ENCODE peak calls at places on chromosomes 5 and 9, in ten cellular contexts. One of them, this sample, is unnamed.

GRCh38 chr9:130129425-130130061 is 42.7 kb upstream of the NCS1 start:
- DNase-seq in tibial artery: no peak
- DNase-seq in coronary artery: no peak
- DNase-seq in body of pancreas: no peak
- DNase-seq in CD8-positive, alpha-beta T cell: no peak
- DNase-seq in fibroblast of mammary gland: no peak
- DNase-seq in neural progenitor cell: no peak
- DNase-seq in stomach: no peak
- DNase-seq in epithelial cell of esophagus: no peak
- DNase-seq in GM12878: no peak
- DNase-seq in this sample: no peak

GRCh38 chr9:87664153-87665060 is 61.5 kb upstream of the CTSL start:
- DNase-seq in tibial artery: no peak
- DNase-seq in coronary artery: no peak
- DNase-seq in body of pancreas: no peak
- DNase-seq in CD8-positive, alpha-beta T cell: no peak
- DNase-seq in fibroblast of mammary gland: no peak
- DNase-seq in neural progenitor cell: no peak
- DNase-seq in stomach: no peak
- DNase-seq in epithelial cell of esophagus: no peak
- DNase-seq in GM12878: no peak
- DNase-seq in this sample: no peak

GRCh38 chr5:150411245-150411979 is 1.3 kb downstream of the CD74 start:
- DNase-seq in tibial artery: no peak
- DNase-seq in coronary artery: no peak
- DNase-seq in body of pancreas: no peak
- DNase-seq in CD8-positive, alpha-beta T cell: peak
- DNase-seq in fibroblast of mammary gland: no peak
- DNase-seq in neural progenitor cell: peak
- DNase-seq in stomach: peak
- DNase-seq in epithelial cell of esophagus: peak
- DNase-seq in GM12878: no peak
- DNase-seq in this sample: no peak

GRCh38 chr9:111153973-111154590 is 115.8 kb upstream of the LPAR1 start:
- DNase-seq in tibial artery: no peak
- DNase-seq in coronary artery: no peak
- DNase-seq in body of pancreas: no peak
- DNase-seq in CD8-positive, alpha-beta T cell: no peak
- DNase-seq in fibroblast of mammary gland: peak
- DNase-seq in neural progenitor cell: no peak
- DNase-seq in stomach: no peak
- DNase-seq in epithelial cell of esophagus: no peak
- DNase-seq in GM12878: no peak
- DNase-seq in this sample: no peak

GRCh38 chr9:129554649-129555048 is 66.3 kb downstream of the C9orf50 start:
- DNase-seq in tibial artery: no peak
- DNase-seq in coronary artery: no peak
- DNase-seq in body of pancreas: no peak
- DNase-seq in CD8-positive, alpha-beta T cell: no peak
- DNase-seq in fibroblast of mammary gland: no peak
- DNase-seq in neural progenitor cell: peak
- DNase-seq in stomach: no peak
- DNase-seq in epithelial cell of esophagus: no peak
- DNase-seq in GM12878: no peak
- DNase-seq in this sample: no peak

GRCh38 chr5:169777112-169777511 is 140.0 kb downstream of the DOCK2 start:
- DNase-seq in tibial artery: no peak
- DNase-seq in coronary artery: no peak
- DNase-seq in body of pancreas: no peak
- DNase-seq in CD8-positive, alpha-beta T cell: no peak
- DNase-seq in fibroblast of mammary gland: no peak
- DNase-seq in neural progenitor cell: peak
- DNase-seq in stomach: no peak
- DNase-seq in epithelial cell of esophagus: no peak
- DNase-seq in GM12878: no peak
- DNase-seq in this sample: no peak

GRCh38 chr5:112691758-112692157 is 45.9 kb upstream of the APC start:
- DNase-seq in tibial artery: no peak
- DNase-seq in coronary artery: no peak
- DNase-seq in body of pancreas: peak
- DNase-seq in CD8-positive, alpha-beta T cell: no peak
- DNase-seq in fibroblast of mammary gland: peak
- DNase-seq in neural progenitor cell: peak
- DNase-seq in stomach: no peak
- DNase-seq in epithelial cell of esophagus: peak
- DNase-seq in GM12878: peak
- DNase-seq in this sample: no peak

GRCh38 chr9:109414125-109414785 is 83.9 kb downstream of the PTPN3 start:
- DNase-seq in tibial artery: no peak
- DNase-seq in coronary artery: no peak
- DNase-seq in body of pancreas: no peak
- DNase-seq in CD8-positive, alpha-beta T cell: no peak
- DNase-seq in fibroblast of mammary gland: no peak
- DNase-seq in neural progenitor cell: peak
- DNase-seq in stomach: no peak
- DNase-seq in epithelial cell of esophagus: no peak
- DNase-seq in GM12878: no peak
- DNase-seq in this sample: no peak

GRCh38 chr9:95947118-95947517 is 71.6 kb downstream of the ERCC6L2 start:
- DNase-seq in tibial artery: no peak
- DNase-seq in coronary artery: no peak
- DNase-seq in body of pancreas: no peak
- DNase-seq in CD8-positive, alpha-beta T cell: no peak
- DNase-seq in fibroblast of mammary gland: no peak
- DNase-seq in neural progenitor cell: no peak
- DNase-seq in stomach: no peak
- DNase-seq in epithelial cell of esophagus: no peak
- DNase-seq in GM12878: no peak
- DNase-seq in this sample: no peak

GRCh38 chr5:76788362-76788761 is 30.5 kb upstream of the F2RL1 start:
- DNase-seq in tibial artery: no peak
- DNase-seq in coronary artery: no peak
- DNase-seq in body of pancreas: peak
- DNase-seq in CD8-positive, alpha-beta T cell: no peak
- DNase-seq in fibroblast of mammary gland: no peak
- DNase-seq in neural progenitor cell: no peak
- DNase-seq in stomach: peak
- DNase-seq in epithelial cell of esophagus: no peak
- DNase-seq in GM12878: no peak
- DNase-seq in this sample: no peak

GRCh38 chr5:143316337-143316736 is 87.1 kb downstream of the NR3C1 start:
- DNase-seq in tibial artery: no peak
- DNase-seq in coronary artery: no peak
- DNase-seq in body of pancreas: no peak
- DNase-seq in CD8-positive, alpha-beta T cell: no peak
- DNase-seq in fibroblast of mammary gland: no peak
- DNase-seq in neural progenitor cell: no peak
- DNase-seq in stomach: no peak
- DNase-seq in epithelial cell of esophagus: no peak
- DNase-seq in GM12878: no peak
- DNase-seq in this sample: no peak

GRCh38 chr5:76999451-76999850 is 30.8 kb upstream of the AGGF1 start:
- DNase-seq in tibial artery: no peak
- DNase-seq in coronary artery: no peak
- DNase-seq in body of pancreas: no peak
- DNase-seq in CD8-positive, alpha-beta T cell: no peak
- DNase-seq in fibroblast of mammary gland: peak
- DNase-seq in neural progenitor cell: no peak
- DNase-seq in stomach: no peak
- DNase-seq in epithelial cell of esophagus: peak
- DNase-seq in GM12878: no peak
- DNase-seq in this sample: no peak

GRCh38 chr9:4704129-4704528 is 24.8 kb downstream of the CDC37L1 start:
- DNase-seq in tibial artery: no peak
- DNase-seq in coronary artery: no peak
- DNase-seq in body of pancreas: no peak
- DNase-seq in CD8-positive, alpha-beta T cell: no peak
- DNase-seq in fibroblast of mammary gland: no peak
- DNase-seq in neural progenitor cell: no peak
- DNase-seq in stomach: no peak
- DNase-seq in epithelial cell of esophagus: peak
- DNase-seq in GM12878: no peak
- DNase-seq in this sample: no peak

GRCh38 chr5:7857361-7857760 is 6.4 kb upstream of the CFAP90 start:
- DNase-seq in tibial artery: no peak
- DNase-seq in coronary artery: no peak
- DNase-seq in body of pancreas: no peak
- DNase-seq in CD8-positive, alpha-beta T cell: no peak
- DNase-seq in fibroblast of mammary gland: no peak
- DNase-seq in neural progenitor cell: no peak
- DNase-seq in stomach: no peak
- DNase-seq in epithelial cell of esophagus: no peak
- DNase-seq in GM12878: no peak
- DNase-seq in this sample: no peak

GRCh38 chr5:7852988-7853387 is 2.1 kb upstream of the CFAP90 start:
- DNase-seq in tibial artery: no peak
- DNase-seq in coronary artery: no peak
- DNase-seq in body of pancreas: no peak
- DNase-seq in CD8-positive, alpha-beta T cell: no peak
- DNase-seq in fibroblast of mammary gland: no peak
- DNase-seq in neural progenitor cell: no peak
- DNase-seq in stomach: no peak
- DNase-seq in epithelial cell of esophagus: no peak
- DNase-seq in GM12878: no peak
- DNase-seq in this sample: no peak

GRCh38 chr5:7855611-7856010 is 4.7 kb upstream of the CFAP90 start:
- DNase-seq in tibial artery: no peak
- DNase-seq in coronary artery: no peak
- DNase-seq in body of pancreas: no peak
- DNase-seq in CD8-positive, alpha-beta T cell: no peak
- DNase-seq in fibroblast of mammary gland: no peak
- DNase-seq in neural progenitor cell: no peak
- DNase-seq in stomach: no peak
- DNase-seq in epithelial cell of esophagus: no peak
- DNase-seq in GM12878: no peak
- DNase-seq in this sample: no peak

GRCh38 chr5:7857918-7858632 is 7.1 kb upstream of the CFAP90 start:
- DNase-seq in tibial artery: no peak
- DNase-seq in coronary artery: no peak
- DNase-seq in body of pancreas: no peak
- DNase-seq in CD8-positive, alpha-beta T cell: no peak
- DNase-seq in fibroblast of mammary gland: no peak
- DNase-seq in neural progenitor cell: no peak
- DNase-seq in stomach: no peak
- DNase-seq in epithelial cell of esophagus: no peak
- DNase-seq in GM12878: no peak
- DNase-seq in this sample: no peak

GRCh38 chr5:7856855-7857254 is 5.9 kb upstream of the CFAP90 start:
- DNase-seq in tibial artery: no peak
- DNase-seq in coronary artery: no peak
- DNase-seq in body of pancreas: peak
- DNase-seq in CD8-positive, alpha-beta T cell: no peak
- DNase-seq in fibroblast of mammary gland: peak
- DNase-seq in neural progenitor cell: peak
- DNase-seq in stomach: no peak
- DNase-seq in epithelial cell of esophagus: peak
- DNase-seq in GM12878: no peak
- DNase-seq in this sample: no peak
- TF ChIP-seq CTCF in tibial artery: peak
- TF ChIP-seq CTCF in coronary artery: no peak
- TF ChIP-seq CTCF in body of pancreas: peak
- TF ChIP-seq CTCF in CD8-positive, alpha-beta T cell: peak
- TF ChIP-seq CTCF in fibroblast of mammary gland: peak
- TF ChIP-seq CTCF in neural progenitor cell: peak
- TF ChIP-seq CTCF in stomach: peak
- TF ChIP-seq CTCF in epithelial cell of esophagus: peak
- TF ChIP-seq CTCF in GM12878: peak
- TF ChIP-seq CTCF in this sample: peak

DNA sequence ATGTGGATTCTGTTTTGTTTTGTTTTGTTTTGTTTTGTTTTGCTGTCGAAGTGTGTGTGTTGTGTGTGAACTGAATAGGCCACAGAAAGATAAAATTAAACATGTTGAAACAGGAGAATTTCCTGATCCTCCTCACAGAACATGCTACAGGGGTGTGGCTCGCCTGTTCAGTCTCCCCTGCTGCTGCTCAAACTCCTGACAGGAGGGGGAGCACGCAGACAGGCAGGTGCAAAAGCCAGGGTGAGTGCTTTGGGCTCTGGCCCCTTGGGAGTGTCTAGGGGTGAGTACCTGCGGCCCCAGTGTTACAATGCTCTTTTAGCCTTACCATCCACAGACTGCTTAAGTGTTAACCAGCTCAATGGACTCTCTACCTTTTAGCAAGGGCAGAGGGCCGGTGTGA is 473.5 kb downstream of the MAT2B start:
- DNase-seq in tibial artery: no peak
- DNase-seq in coronary artery: no peak
- DNase-seq in body of pancreas: no peak
- DNase-seq in CD8-positive, alpha-beta T cell: no peak
- DNase-seq in fibroblast of mammary gland: no peak
- DNase-seq in neural progenitor cell: peak
- DNase-seq in stomach: no peak
- DNase-seq in epithelial cell of esophagus: peak
- DNase-seq in GM12878: no peak
- DNase-seq in this sample: no peak
- TF ChIP-seq CTCF in tibial artery: no peak
- TF ChIP-seq CTCF in coronary artery: no peak
- TF ChIP-seq CTCF in body of pancreas: no peak
- TF ChIP-seq CTCF in CD8-positive, alpha-beta T cell: no peak
- TF ChIP-seq CTCF in fibroblast of mammary gland: no peak
- TF ChIP-seq CTCF in neural progenitor cell: peak
- TF ChIP-seq CTCF in stomach: no peak
- TF ChIP-seq CTCF in epithelial cell of esophagus: peak
- TF ChIP-seq CTCF in GM12878: no peak
- TF ChIP-seq CTCF in this sample: no peak

DNA sequence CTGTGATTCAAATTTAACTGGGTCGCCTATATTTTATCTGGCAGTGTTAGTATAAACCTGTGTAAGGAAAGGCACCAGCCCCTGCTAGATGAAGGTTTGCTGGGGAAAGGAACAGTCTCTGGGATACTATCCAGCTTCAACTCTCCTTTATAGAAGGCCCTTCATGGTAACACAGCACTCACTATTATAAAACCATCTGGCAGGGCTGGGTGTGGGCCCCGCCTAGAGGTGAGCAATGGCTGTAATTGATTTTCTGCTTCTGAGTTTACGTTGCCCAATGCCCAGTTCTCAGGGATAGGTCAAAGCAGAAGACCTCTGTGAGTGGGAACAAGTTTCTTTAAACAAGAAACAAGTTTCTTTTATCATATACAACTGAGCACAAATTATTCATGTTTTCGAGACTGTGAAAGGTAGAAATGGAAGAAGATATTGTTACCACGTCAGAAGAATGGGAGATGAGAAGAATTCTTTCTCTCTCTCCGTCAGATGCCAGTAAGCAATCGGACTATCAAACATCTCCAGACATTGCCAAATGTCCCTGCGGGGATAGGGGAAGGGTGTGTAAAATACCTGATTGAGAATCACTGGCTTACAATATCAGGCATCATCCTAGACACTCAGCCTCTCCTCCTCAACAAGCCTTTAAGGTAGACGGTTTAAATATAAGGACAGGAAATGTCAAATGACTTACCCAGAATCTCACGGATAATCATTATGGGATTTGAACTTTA is 205.8 kb downstream of the PDZD2 start:
- DNase-seq in tibial artery: no peak
- DNase-seq in coronary artery: no peak
- DNase-seq in body of pancreas: no peak
- DNase-seq in CD8-positive, alpha-beta T cell: no peak
- DNase-seq in fibroblast of mammary gland: no peak
- DNase-seq in neural progenitor cell: no peak
- DNase-seq in stomach: no peak
- DNase-seq in epithelial cell of esophagus: peak
- DNase-seq in GM12878: no peak
- DNase-seq in this sample: no peak
- TF ChIP-seq CTCF in tibial artery: no peak
- TF ChIP-seq CTCF in coronary artery: no peak
- TF ChIP-seq CTCF in body of pancreas: no peak
- TF ChIP-seq CTCF in CD8-positive, alpha-beta T cell: no peak
- TF ChIP-seq CTCF in fibroblast of mammary gland: no peak
- TF ChIP-seq CTCF in neural progenitor cell: no peak
- TF ChIP-seq CTCF in stomach: no peak
- TF ChIP-seq CTCF in epithelial cell of esophagus: peak
- TF ChIP-seq CTCF in GM12878: no peak
- TF ChIP-seq CTCF in this sample: no peak

GRCh38 chr5:124678478-124678877 is 68.0 kb downstream of the ZNF608 start:
- DNase-seq in tibial artery: no peak
- DNase-seq in coronary artery: no peak
- DNase-seq in body of pancreas: peak
- DNase-seq in CD8-positive, alpha-beta T cell: no peak
- DNase-seq in fibroblast of mammary gland: no peak
- DNase-seq in neural progenitor cell: no peak
- DNase-seq in stomach: no peak
- DNase-seq in epithelial cell of esophagus: no peak
- DNase-seq in GM12878: no peak
- DNase-seq in this sample: no peak
- TF ChIP-seq CTCF in tibial artery: no peak
- TF ChIP-seq CTCF in coronary artery: no peak
- TF ChIP-seq CTCF in body of pancreas: peak
- TF ChIP-seq CTCF in CD8-positive, alpha-beta T cell: no peak
- TF ChIP-seq CTCF in fibroblast of mammary gland: no peak
- TF ChIP-seq CTCF in neural progenitor cell: peak
- TF ChIP-seq CTCF in stomach: no peak
- TF ChIP-seq CTCF in epithelial cell of esophagus: no peak
- TF ChIP-seq CTCF in GM12878: no peak
- TF ChIP-seq CTCF in this sample: no peak